ENCODE peak calls at places on chromosomes 4 and X, in four cellular contexts. G is kidney, D is dermis microvascular lymphatic vessel endothelial cell, B is right cardiac atrium. H is an unnamed sample.
A peak's percentile ranks its signal among the peaks of the same experiment; 100 is the strongest.

GRCh38 chr4:141853091-141853734 is 216.8 kb downstream of the IL15 start:
- DNase-seq in B (no peak), D (no peak), G (no peak), H (no peak)

GRCh38 chr4:24896056-24896455 is 16.8 kb downstream of the CCDC149 start:
- DNase-seq in G (no peak), D (no peak), B (no peak), H (no peak)

GRCh38 chr4:41418444-41418843 is 119.5 kb upstream of the LIMCH1 start:
- DNase-seq in B (peak; percentile 86), G (peak; percentile 50), D (no peak), H (no peak)

GRCh38 chr4:79875500-79875899 is 197.5 kb downstream of the ANTXR2 start:
- DNase-seq in G (no peak), D (no peak), B (no peak), H (no peak)

GRCh38 chr4:52751349-52751911 is at the start of gene ERVMER34-1:
- DNase-seq in B (peak; percentile 83), D (peak; percentile 4), G (peak; percentile 89), H (no peak)

GRCh38 chr4:6493668-6494304 is 21.4 kb upstream of the PPP2R2C start:
- DNase-seq in G (no peak), D (no peak), B (no peak), H (no peak)

GRCh38 chr4:105807496-105807895 is 87.8 kb upstream of the NPNT start:
- DNase-seq in D (no peak), B (no peak), G (no peak), H (no peak)

GRCh38 chr4:52750819-52751348 is 341 bp downstream of the ERVMER34-1 start:
- DNase-seq in G (no peak), B (peak; percentile 54), D (no peak), H (peak; percentile 77)

GRCh38 chr4:84967292-84967651 is 782 bp upstream of the WDFY3 start:
- DNase-seq in D (no peak), G (no peak), B (no peak), H (no peak)

GRCh38 chr4:40200881-40201797 is 4.3 kb downstream of the RHOH start:
- DNase-seq in D (no peak), B (no peak), G (no peak), H (no peak)

GRCh38 chrX:9171841-9172240 is 137.9 kb upstream of the FAM9B start:
- DNase-seq in B (no peak), G (no peak), D (no peak), H (no peak)

GRCh38 chr4:127006509-127006908 is 626.2 kb upstream of the INTU start:
- DNase-seq in D (no peak), G (no peak), B (no peak), H (no peak)

H was measured in spleen.